ENCODE peak calls at places on chromosome 17, in four cellular contexts. One of them, this sample, is unnamed.
A peak's percentile ranks its signal among the peaks of the same experiment; 100 is the strongest.

GRCh38 chr17:1229354-1229890 is 40.8 kb upstream of the BHLHA9 start:
- DNase-seq in IMR-90: no peak
- DNase-seq in H1: no peak
- DNase-seq in neuronal stem cell: no peak
- DNase-seq in this sample: peak; percentile 22

GRCh38 chr17:40560592-40561293 is 4.5 kb downstream of the CCR7 start:
- DNase-seq in neuronal stem cell: no peak
- DNase-seq in IMR-90: peak; percentile 57
- DNase-seq in H1: no peak
- DNase-seq in this sample: peak; percentile 78

GRCh38 chr17:80737106-80738019 is 192.7 kb downstream of the RPTOR start:
- DNase-seq in IMR-90: no peak
- DNase-seq in H1: no peak
- DNase-seq in neuronal stem cell: no peak
- DNase-seq in this sample: no peak

GRCh38 chr17:80637286-80637703 is 92.7 kb downstream of the RPTOR start:
- DNase-seq in neuronal stem cell: no peak
- DNase-seq in IMR-90: no peak
- DNase-seq in H1: no peak
- DNase-seq in this sample: no peak

GRCh38 chr17:40071720-40072480 is 9.1 kb downstream of the THRA start:
- DNase-seq in H1: no peak
- DNase-seq in neuronal stem cell: no peak
- DNase-seq in IMR-90: no peak
- DNase-seq in this sample: peak; percentile 32

GRCh38 chr17:8004899-8005298 is 2.5 kb downstream of the GUCY2D start:
- DNase-seq in IMR-90: peak; percentile 79
- DNase-seq in neuronal stem cell: no peak
- DNase-seq in H1: no peak
- DNase-seq in this sample: peak; percentile 33

GRCh38 chr17:3959295-3959899 is 4.8 kb downstream of the ATP2A3 start:
- DNase-seq in H1: no peak
- DNase-seq in IMR-90: peak; percentile 83
- DNase-seq in neuronal stem cell: no peak
- DNase-seq in this sample: peak; percentile 80

GRCh38 chr17:62628845-62629555 is 1.5 kb downstream of the MRC2 start:
- DNase-seq in neuronal stem cell: no peak
- DNase-seq in IMR-90: peak; percentile 53
- DNase-seq in H1: no peak
- DNase-seq in this sample: peak; percentile 89

GRCh38 chr17:68441064-68441770 is 16.1 kb downstream of the WIPI1 start:
- DNase-seq in IMR-90: peak; percentile 7
- DNase-seq in H1: no peak
- DNase-seq in neuronal stem cell: no peak
- DNase-seq in this sample: peak; percentile 85

GRCh38 chr17:4899341-4900230 is at the start of gene C17orf107:
- DNase-seq in neuronal stem cell: no peak
- DNase-seq in H1: no peak
- DNase-seq in IMR-90: peak; percentile 79
- DNase-seq in this sample: no peak

GRCh38 chr17:71921726-71922320 is 199.0 kb upstream of the SOX9 start:
- DNase-seq in H1: no peak
- DNase-seq in IMR-90: no peak
- DNase-seq in neuronal stem cell: no peak
- DNase-seq in this sample: peak; percentile 3

GRCh38 chr17:61837175-61838051 is 25.9 kb downstream of the BRIP1 start:
- DNase-seq in IMR-90: peak; percentile 81
- DNase-seq in neuronal stem cell: peak; percentile 27
- DNase-seq in H1: no peak
- DNase-seq in this sample: peak; percentile 72

GRCh38 chr17:75758131-75758905 is 6.7 kb downstream of the GALK1 start:
- DNase-seq in neuronal stem cell: no peak
- DNase-seq in H1: no peak
- DNase-seq in IMR-90: no peak
- DNase-seq in this sample: no peak

GRCh38 chr17:28578246-28579195 is 1.8 kb upstream of the ALDOC start:
- DNase-seq in neuronal stem cell: no peak
- DNase-seq in IMR-90: no peak
- DNase-seq in H1: no peak
- DNase-seq in this sample: no peak

GRCh38 chr17:49696233-49696761 is 11.5 kb downstream of the SLC35B1 start:
- DNase-seq in neuronal stem cell: no peak
- DNase-seq in IMR-90: peak; percentile 17
- DNase-seq in H1: no peak
- DNase-seq in this sample: no peak

GRCh38 chr17:29577778-29578211 is 9.3 kb downstream of the TP53I13 start:
- DNase-seq in H1: no peak
- DNase-seq in IMR-90: peak; percentile 12
- DNase-seq in neuronal stem cell: no peak
- DNase-seq in this sample: no peak

GRCh38 chr17:41271858-41272257 is 3.6 kb upstream of the KRTAP9-7 start:
- DNase-seq in H1: no peak
- DNase-seq in neuronal stem cell: no peak
- DNase-seq in IMR-90: no peak
- DNase-seq in this sample: no peak

GRCh38 chr17:15456972-15457722 is 10.3 kb downstream of the CDRT4 start:
- DNase-seq in IMR-90: peak; percentile 84
- DNase-seq in neuronal stem cell: no peak
- DNase-seq in H1: no peak
- DNase-seq in this sample: peak; percentile 57

GRCh38 chr17:2940352-2940751 is 123.1 kb downstream of the OR1D5 start:
- DNase-seq in H1: no peak
- DNase-seq in neuronal stem cell: no peak
- DNase-seq in IMR-90: no peak
- DNase-seq in this sample: no peak

GRCh38 chr17:1299729-1300579 is 20.5 kb downstream of the TRARG1 start:
- DNase-seq in neuronal stem cell: no peak
- DNase-seq in H1: no peak
- DNase-seq in IMR-90: no peak
- DNase-seq in this sample: no peak

GRCh38 chr17:27343972-27344607 is 50.2 kb downstream of the WSB1 start:
- DNase-seq in neuronal stem cell: no peak
- DNase-seq in H1: no peak
- DNase-seq in IMR-90: no peak
- DNase-seq in this sample: no peak

GRCh38 chr17:61593404-61593803 is 2.4 kb upstream of the NACA2 start:
- DNase-seq in H1: no peak
- DNase-seq in IMR-90: no peak
- DNase-seq in neuronal stem cell: no peak
- DNase-seq in this sample: no peak

GRCh38 chr17:7988750-7989178 is 13.7 kb upstream of the GUCY2D start:
- DNase-seq in H1: no peak
- DNase-seq in IMR-90: peak; percentile 86
- DNase-seq in neuronal stem cell: peak; percentile 74
- DNase-seq in this sample: peak; percentile 85

GRCh38 chr17:72774251-72774650 is 318.2 kb downstream of the SLC39A11 start:
- DNase-seq in H1: no peak
- DNase-seq in IMR-90: no peak
- DNase-seq in neuronal stem cell: no peak
- DNase-seq in this sample: no peak

GRCh38 chr17:45388604-45389325 is 43.9 kb downstream of the ARHGAP27 start:
- DNase-seq in H1: no peak
- DNase-seq in IMR-90: peak; percentile 62
- DNase-seq in neuronal stem cell: no peak
- DNase-seq in this sample: no peak

GRCh38 chr17:79916506-79916905 is 77.3 kb upstream of the CBX4 start:
- DNase-seq in H1: no peak
- DNase-seq in neuronal stem cell: no peak
- DNase-seq in IMR-90: no peak
- DNase-seq in this sample: no peak

GRCh38 chr17:67576471-67576870 is 141.3 kb upstream of the NOL11 start:
- DNase-seq in neuronal stem cell: no peak
- DNase-seq in IMR-90: no peak
- DNase-seq in H1: no peak
- DNase-seq in this sample: no peak

GRCh38 chr17:79983456-79983855 is 52.2 kb downstream of the TBC1D16 start:
- DNase-seq in neuronal stem cell: no peak
- DNase-seq in H1: no peak
- DNase-seq in IMR-90: no peak
- DNase-seq in this sample: no peak

GRCh38 chr17:81285179-81285878 is 9.8 kb downstream of the SLC38A10 start:
- DNase-seq in H1: no peak
- DNase-seq in IMR-90: peak; percentile 8
- DNase-seq in neuronal stem cell: no peak
- DNase-seq in this sample: no peak

GRCh38 chr17:45311762-45312476 is 4.9 kb downstream of the MAP3K14 start:
- DNase-seq in H1: no peak
- DNase-seq in neuronal stem cell: no peak
- DNase-seq in IMR-90: peak; percentile 63
- DNase-seq in this sample: peak; percentile 79

GRCh38 chr17:56597495-56597990 is 4.0 kb downstream of the NOG start:
- DNase-seq in H1: no peak
- DNase-seq in neuronal stem cell: peak; percentile 57
- DNase-seq in IMR-90: peak; percentile 26
- DNase-seq in this sample: peak; percentile 34

GRCh38 chr17:39450847-39451581 is at the start of gene MED1:
- DNase-seq in IMR-90: peak; percentile 98
- DNase-seq in neuronal stem cell: peak; percentile 97
- DNase-seq in H1: peak; percentile 96
- DNase-seq in this sample: peak; percentile 99

GRCh38 chr17:40065771-40066510 is 3.2 kb downstream of the THRA start:
- DNase-seq in H1: no peak
- DNase-seq in IMR-90: no peak
- DNase-seq in neuronal stem cell: no peak
- DNase-seq in this sample: no peak

GRCh38 chr17:79844869-79845600 is 5.8 kb upstream of the CBX4 start:
- DNase-seq in neuronal stem cell: no peak
- DNase-seq in IMR-90: no peak
- DNase-seq in H1: no peak
- DNase-seq in this sample: peak; percentile 37

GRCh38 chr17:82838386-82839063 is 1.3 kb downstream of the ZNF750 start:
- DNase-seq in neuronal stem cell: no peak
- DNase-seq in H1: no peak
- DNase-seq in IMR-90: peak; percentile 17
- DNase-seq in this sample: peak; percentile 32

GRCh38 chr17:31048780-31049179 is 46.0 kb upstream of the NF1 start:
- DNase-seq in neuronal stem cell: no peak
- DNase-seq in IMR-90: peak; percentile 24
- DNase-seq in H1: no peak
- DNase-seq in this sample: no peak

GRCh38 chr17:31053076-31053475 is 41.7 kb upstream of the NF1 start:
- DNase-seq in H1: no peak
- DNase-seq in neuronal stem cell: no peak
- DNase-seq in IMR-90: no peak
- DNase-seq in this sample: no peak

GRCh38 chr17:31052187-31052889 is 42.4 kb upstream of the NF1 start:
- DNase-seq in neuronal stem cell: no peak
- DNase-seq in H1: no peak
- DNase-seq in IMR-90: peak; percentile 96
- DNase-seq in this sample: peak; percentile 94

GRCh38 chr17:31050948-31051347 is 43.8 kb upstream of the NF1 start:
- DNase-seq in neuronal stem cell: no peak
- DNase-seq in H1: no peak
- DNase-seq in IMR-90: no peak
- DNase-seq in this sample: no peak

GRCh38 chr17:31051517-31051916 is 43.3 kb upstream of the NF1 start:
- DNase-seq in IMR-90: no peak
- DNase-seq in H1: no peak
- DNase-seq in neuronal stem cell: no peak
- DNase-seq in this sample: no peak
- H2BK120ac ChIP-seq in IMR-90: peak overlapping the region; percentile 75
- H2BK120ac ChIP-seq in H1: no peak overlapping the region
- H2BK120ac ChIP-seq in neuronal stem cell: no peak overlapping the region
- H2BK120ac ChIP-seq in this sample: no peak overlapping the region

DNA sequence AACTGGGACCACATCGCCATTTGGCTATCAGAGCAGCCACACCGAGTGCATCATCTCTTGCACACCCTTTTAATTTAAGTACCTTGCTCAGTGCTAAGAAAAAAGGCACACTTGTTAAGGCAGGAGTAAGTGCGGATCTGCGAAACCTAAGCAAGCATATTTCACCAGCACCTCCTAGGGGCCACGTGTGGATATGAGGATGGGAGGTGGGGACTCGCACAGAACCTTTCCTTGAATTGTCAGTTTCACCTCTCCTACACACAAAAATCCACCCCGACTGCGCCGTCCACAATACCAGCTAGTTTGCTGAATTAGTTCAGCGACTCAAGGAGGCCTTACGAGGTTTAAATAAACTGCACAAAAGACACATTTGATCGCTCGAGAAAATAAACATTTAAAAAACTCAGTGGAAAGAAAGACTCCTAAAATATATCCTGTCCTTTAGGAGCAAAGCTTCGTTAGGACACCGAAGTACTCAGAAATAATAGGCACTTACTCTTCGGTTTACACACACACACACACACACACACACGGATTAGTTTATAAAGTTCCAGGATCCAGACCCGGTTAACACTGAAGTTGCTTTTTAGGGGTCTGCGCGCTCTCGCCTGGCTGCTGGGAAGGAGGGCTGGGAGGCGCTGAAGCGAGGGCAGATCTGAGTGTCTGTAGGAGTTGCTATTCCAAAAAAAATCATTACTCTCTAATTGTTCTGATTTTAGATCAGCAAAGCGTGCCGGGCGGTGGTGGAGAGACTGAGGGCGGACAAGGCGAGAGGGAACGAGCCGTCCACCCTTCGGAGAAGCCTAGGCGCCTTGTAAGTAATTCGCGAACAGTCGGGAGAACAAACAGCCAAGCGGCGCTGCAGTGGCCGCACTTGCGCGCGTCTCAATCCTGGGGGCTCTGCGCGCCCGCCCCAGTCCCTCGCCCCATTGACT is 1.0 kb upstream of the KCNJ2 start:
- DNase-seq in H1: peak; percentile 10
- DNase-seq in IMR-90: peak; percentile 81
- DNase-seq in neuronal stem cell: peak; percentile 51
- DNase-seq in this sample: peak; percentile 77
- H2BK120ac ChIP-seq in H1: no peak overlapping the region
- H2BK120ac ChIP-seq in IMR-90: peak overlapping the region; percentile 41
- H2BK120ac ChIP-seq in neuronal stem cell: peak overlapping the region; percentile 78
- H2BK120ac ChIP-seq in this sample: no peak overlapping the region

GRCh38 chr17:19387921-19388521 is 1.0 kb upstream of the MFAP4 start:
- DNase-seq in H1: no peak
- DNase-seq in neuronal stem cell: no peak
- DNase-seq in IMR-90: peak; percentile 76
- DNase-seq in this sample: peak; percentile 72
- H2BK120ac ChIP-seq in H1: peak overlapping the region; percentile 25
- H2BK120ac ChIP-seq in neuronal stem cell: no peak overlapping the region
- H2BK120ac ChIP-seq in IMR-90: peak overlapping the region; percentile 86
- H2BK120ac ChIP-seq in this sample: peak overlapping the region; percentile 8

DNA sequence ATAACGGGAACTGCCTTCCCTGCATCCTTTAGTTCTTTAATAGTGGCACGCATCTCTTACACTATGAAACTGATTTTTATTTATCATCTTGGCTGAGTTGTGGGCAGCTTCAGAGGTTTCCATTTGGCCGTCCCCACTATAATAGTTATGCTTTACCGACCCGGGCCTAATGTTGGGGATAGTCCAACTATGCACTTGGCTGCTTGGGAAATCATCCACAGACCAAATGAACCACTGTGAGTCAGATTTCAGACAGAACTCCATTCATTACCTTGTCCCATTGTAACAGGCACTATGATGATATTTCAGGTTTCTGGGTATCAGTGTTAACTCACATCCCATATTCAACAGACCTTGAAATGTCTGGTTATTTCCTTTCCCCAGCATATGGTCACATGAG is 6.1 kb upstream of the SLFN5 start:
- DNase-seq in neuronal stem cell: no peak
- DNase-seq in IMR-90: no peak
- DNase-seq in H1: no peak
- DNase-seq in this sample: no peak
- H2BK120ac ChIP-seq in neuronal stem cell: no peak overlapping the region
- H2BK120ac ChIP-seq in IMR-90: no peak overlapping the region
- H2BK120ac ChIP-seq in H1: no peak overlapping the region
- H2BK120ac ChIP-seq in this sample: no peak overlapping the region

This sample was measured in mesenchymal stem cell.